ENCODE peak calls at places on chromosome 22, in six cellular contexts. One of them, this sample, is unnamed.

GRCh38 chr22:42286205-42286604 is 15.8 kb upstream of the TCF20 start:
- DNase-seq in HFF-Myc: no peak
- DNase-seq in colonic mucosa: no peak
- DNase-seq in AG10803: no peak
- DNase-seq in aorta: no peak
- DNase-seq in GM23248: no peak
- DNase-seq in this sample: peak

GRCh38 chr22:37196539-37197450 is 8.7 kb upstream of the C1QTNF6 start:
- DNase-seq in HFF-Myc: no peak
- DNase-seq in colonic mucosa: peak
- DNase-seq in AG10803: peak
- DNase-seq in aorta: peak
- DNase-seq in GM23248: peak
- DNase-seq in this sample: no peak

GRCh38 chr22:26394787-26395186 is 34.3 kb upstream of the ASPHD2 start:
- DNase-seq in aorta: no peak
- DNase-seq in GM23248: no peak
- DNase-seq in colonic mucosa: no peak
- DNase-seq in AG10803: no peak
- DNase-seq in HFF-Myc: no peak
- DNase-seq in this sample: no peak

GRCh38 chr22:18078329-18079041 is 695 bp downstream of the PEX26 start:
- DNase-seq in HFF-Myc: no peak
- DNase-seq in GM23248: peak
- DNase-seq in aorta: peak
- DNase-seq in colonic mucosa: peak
- DNase-seq in AG10803: peak
- DNase-seq in this sample: peak

GRCh38 chr22:42919199-42919598 is 62.1 kb upstream of the ARFGAP3 start:
- DNase-seq in AG10803: peak
- DNase-seq in colonic mucosa: no peak
- DNase-seq in GM23248: peak
- DNase-seq in aorta: no peak
- DNase-seq in HFF-Myc: no peak
- DNase-seq in this sample: no peak

GRCh38 chr22:49788492-49788891 is 39.2 kb downstream of the BRD1 start:
- DNase-seq in HFF-Myc: no peak
- DNase-seq in aorta: peak
- DNase-seq in colonic mucosa: peak
- DNase-seq in AG10803: peak
- DNase-seq in GM23248: peak
- DNase-seq in this sample: no peak

GRCh38 chr22:49972163-49973017 is 11.8 kb downstream of the PIM3 start:
- DNase-seq in colonic mucosa: peak
- DNase-seq in aorta: peak
- DNase-seq in AG10803: no peak
- DNase-seq in HFF-Myc: no peak
- DNase-seq in GM23248: no peak
- DNase-seq in this sample: no peak

GRCh38 chr22:35311551-35311999 is 11.9 kb downstream of the TOM1 start:
- DNase-seq in GM23248: no peak
- DNase-seq in AG10803: no peak
- DNase-seq in aorta: no peak
- DNase-seq in HFF-Myc: no peak
- DNase-seq in colonic mucosa: peak
- DNase-seq in this sample: no peak

GRCh38 chr22:23287136-23288095 is 107.1 kb downstream of the BCR start:
- DNase-seq in HFF-Myc: no peak
- DNase-seq in aorta: no peak
- DNase-seq in GM23248: no peak
- DNase-seq in AG10803: no peak
- DNase-seq in colonic mucosa: no peak
- DNase-seq in this sample: no peak

GRCh38 chr22:33883561-33883960 is 36.7 kb downstream of the LARGE1 start:
- DNase-seq in colonic mucosa: no peak
- DNase-seq in aorta: no peak
- DNase-seq in GM23248: no peak
- DNase-seq in AG10803: no peak
- DNase-seq in HFF-Myc: no peak
- DNase-seq in this sample: peak

GRCh38 chr22:33105501-33105911 is 47.3 kb upstream of the SYN3 start:
- DNase-seq in HFF-Myc: no peak
- DNase-seq in GM23248: peak
- DNase-seq in aorta: no peak
- DNase-seq in colonic mucosa: no peak
- DNase-seq in AG10803: peak
- DNase-seq in this sample: no peak

GRCh38 chr22:23179381-23180294 is 671 bp upstream of the BCR start:
- DNase-seq in AG10803: no peak
- DNase-seq in aorta: peak
- DNase-seq in HFF-Myc: no peak
- DNase-seq in GM23248: peak
- DNase-seq in colonic mucosa: peak
- DNase-seq in this sample: no peak

GRCh38 chr22:38862375-38863329 is 9.4 kb downstream of the CBX6 start:
- DNase-seq in GM23248: no peak
- DNase-seq in colonic mucosa: no peak
- DNase-seq in aorta: peak
- DNase-seq in HFF-Myc: no peak
- DNase-seq in AG10803: no peak
- DNase-seq in this sample: no peak

GRCh38 chr22:27879923-27880322 is 39.1 kb downstream of the PITPNB start:
- DNase-seq in HFF-Myc: no peak
- DNase-seq in aorta: no peak
- DNase-seq in colonic mucosa: no peak
- DNase-seq in AG10803: peak
- DNase-seq in GM23248: peak
- DNase-seq in this sample: peak

GRCh38 chr22:41779889-41780505 is 20.5 kb upstream of the CCDC134 start:
- DNase-seq in HFF-Myc: no peak
- DNase-seq in AG10803: no peak
- DNase-seq in colonic mucosa: no peak
- DNase-seq in aorta: peak
- DNase-seq in GM23248: no peak
- DNase-seq in this sample: no peak

GRCh38 chr22:46432164-46433068 is 96.9 kb downstream of the TRMU start:
- DNase-seq in HFF-Myc: no peak
- DNase-seq in colonic mucosa: peak
- DNase-seq in GM23248: no peak
- DNase-seq in AG10803: peak
- DNase-seq in aorta: no peak
- DNase-seq in this sample: peak
- H3K4me3 ChIP-seq in HFF-Myc: no peak
- H3K4me3 ChIP-seq in colonic mucosa: peak
- H3K4me3 ChIP-seq in GM23248: no peak
- H3K4me3 ChIP-seq in AG10803: peak
- H3K4me3 ChIP-seq in aorta: no peak
- H3K4me3 ChIP-seq in this sample: peak

GRCh38 chr22:28887725-28888459 is 4.5 kb downstream of the ZNRF3 start:
- DNase-seq in aorta: no peak
- DNase-seq in HFF-Myc: no peak
- DNase-seq in colonic mucosa: no peak
- DNase-seq in AG10803: no peak
- DNase-seq in GM23248: no peak
- DNase-seq in this sample: no peak
- H3K4me3 ChIP-seq in aorta: no peak
- H3K4me3 ChIP-seq in HFF-Myc: no peak
- H3K4me3 ChIP-seq in colonic mucosa: no peak
- H3K4me3 ChIP-seq in AG10803: no peak
- H3K4me3 ChIP-seq in GM23248: no peak
- H3K4me3 ChIP-seq in this sample: no peak

GRCh38 chr22:21657361-21658118 is 8.3 kb upstream of the PPIL2 start:
- DNase-seq in AG10803: peak
- DNase-seq in colonic mucosa: peak
- DNase-seq in GM23248: peak
- DNase-seq in aorta: peak
- DNase-seq in HFF-Myc: no peak
- DNase-seq in this sample: peak

GRCh38 chr22:21652547-21653545 is 10.7 kb downstream of the SDF2L1 start:
- DNase-seq in GM23248: no peak
- DNase-seq in HFF-Myc: no peak
- DNase-seq in AG10803: no peak
- DNase-seq in colonic mucosa: no peak
- DNase-seq in aorta: no peak
- DNase-seq in this sample: no peak

GRCh38 chr22:21659864-21660525 is 5.8 kb upstream of the PPIL2 start:
- DNase-seq in HFF-Myc: no peak
- DNase-seq in aorta: no peak
- DNase-seq in GM23248: no peak
- DNase-seq in AG10803: no peak
- DNase-seq in colonic mucosa: no peak
- DNase-seq in this sample: no peak

GRCh38 chr22:21660904-21661303 is 4.9 kb upstream of the PPIL2 start:
- DNase-seq in colonic mucosa: no peak
- DNase-seq in aorta: no peak
- DNase-seq in GM23248: no peak
- DNase-seq in HFF-Myc: no peak
- DNase-seq in AG10803: no peak
- DNase-seq in this sample: no peak

GRCh38 chr22:21657020-21657360 is 8.8 kb upstream of the PPIL2 start:
- DNase-seq in GM23248: no peak
- DNase-seq in colonic mucosa: no peak
- DNase-seq in HFF-Myc: no peak
- DNase-seq in AG10803: no peak
- DNase-seq in aorta: no peak
- DNase-seq in this sample: no peak
- H3K4me3 ChIP-seq in GM23248: peak
- H3K4me3 ChIP-seq in colonic mucosa: peak
- H3K4me3 ChIP-seq in HFF-Myc: peak
- H3K4me3 ChIP-seq in AG10803: no peak
- H3K4me3 ChIP-seq in aorta: no peak
- H3K4me3 ChIP-seq in this sample: peak

GRCh38 chr22:48102581-48102980 is 1340.1 kb downstream of the TBC1D22A start:
- DNase-seq in AG10803: no peak
- DNase-seq in colonic mucosa: no peak
- DNase-seq in aorta: no peak
- DNase-seq in HFF-Myc: no peak
- DNase-seq in GM23248: no peak
- DNase-seq in this sample: no peak

GRCh38 chr22:48099671-48100070 is 1337.2 kb downstream of the TBC1D22A start:
- DNase-seq in aorta: no peak
- DNase-seq in GM23248: no peak
- DNase-seq in AG10803: no peak
- DNase-seq in HFF-Myc: no peak
- DNase-seq in colonic mucosa: no peak
- DNase-seq in this sample: no peak

GRCh38 chr22:48101704-48102103 is 1339.3 kb downstream of the TBC1D22A start:
- DNase-seq in GM23248: no peak
- DNase-seq in AG10803: no peak
- DNase-seq in aorta: no peak
- DNase-seq in colonic mucosa: no peak
- DNase-seq in HFF-Myc: no peak
- DNase-seq in this sample: no peak

GRCh38 chr22:48099251-48099650 is 1336.8 kb downstream of the TBC1D22A start:
- DNase-seq in AG10803: no peak
- DNase-seq in aorta: no peak
- DNase-seq in HFF-Myc: no peak
- DNase-seq in colonic mucosa: no peak
- DNase-seq in GM23248: no peak
- DNase-seq in this sample: peak

GRCh38 chr22:48100685-48101417 is 1338.4 kb downstream of the TBC1D22A start:
- DNase-seq in GM23248: no peak
- DNase-seq in HFF-Myc: no peak
- DNase-seq in aorta: no peak
- DNase-seq in colonic mucosa: no peak
- DNase-seq in AG10803: no peak
- DNase-seq in this sample: peak
- H3K4me3 ChIP-seq in GM23248: no peak
- H3K4me3 ChIP-seq in HFF-Myc: no peak
- H3K4me3 ChIP-seq in aorta: no peak
- H3K4me3 ChIP-seq in colonic mucosa: no peak
- H3K4me3 ChIP-seq in AG10803: no peak
- H3K4me3 ChIP-seq in this sample: peak